ENCODE peak calls at places on chromosomes 7 and 10, in six cellular contexts. One of them, this sample, is unnamed.
A peak's percentile ranks its signal among the peaks of the same experiment; 100 is the strongest.

GRCh38 chr7:19565602-19566001 is 143.2 kb downstream of the POLR1F start:
- DNase-seq in H7: no peak
- DNase-seq in NCI-H460: no peak
- DNase-seq in mesenchymal stem cell: no peak
- DNase-seq in stimulated activated CD8-positive, alpha-beta memory T cell treated with anti-CD3 and anti-CD28 coated beads, Interleukin-4, amount 100 ng/mL, for 48 hours: no peak
- DNase-seq in left lobe of liver: no peak
- DNase-seq in this sample: no peak

GRCh38 chr7:2905500-2905899 is 61.4 kb upstream of the GNA12 start:
- DNase-seq in H7: no peak
- DNase-seq in NCI-H460: no peak
- DNase-seq in mesenchymal stem cell: no peak
- DNase-seq in stimulated activated CD8-positive, alpha-beta memory T cell treated with anti-CD3 and anti-CD28 coated beads, Interleukin-4, amount 100 ng/mL, for 48 hours: no peak
- DNase-seq in left lobe of liver: no peak
- DNase-seq in this sample: no peak

GRCh38 chr7:664402-664775 is 62.1 kb upstream of the DNAAF5 start:
- DNase-seq in H7: no peak
- DNase-seq in NCI-H460: no peak
- DNase-seq in mesenchymal stem cell: no peak
- DNase-seq in stimulated activated CD8-positive, alpha-beta memory T cell treated with anti-CD3 and anti-CD28 coated beads, Interleukin-4, amount 100 ng/mL, for 48 hours: no peak
- DNase-seq in left lobe of liver: no peak
- DNase-seq in this sample: no peak

GRCh38 chr10:12179616-12180015 is 16.1 kb downstream of the NUDT5 start:
- DNase-seq in H7: no peak
- DNase-seq in NCI-H460: no peak
- DNase-seq in mesenchymal stem cell: no peak
- DNase-seq in stimulated activated CD8-positive, alpha-beta memory T cell treated with anti-CD3 and anti-CD28 coated beads, Interleukin-4, amount 100 ng/mL, for 48 hours: no peak
- DNase-seq in left lobe of liver: no peak
- DNase-seq in this sample: no peak

GRCh38 chr10:119786117-119786769 is 60.4 kb downstream of the INPP5F start:
- DNase-seq in H7: peak; percentile 63
- DNase-seq in NCI-H460: no peak
- DNase-seq in mesenchymal stem cell: peak; percentile 81
- DNase-seq in stimulated activated CD8-positive, alpha-beta memory T cell treated with anti-CD3 and anti-CD28 coated beads, Interleukin-4, amount 100 ng/mL, for 48 hours: no peak
- DNase-seq in left lobe of liver: no peak
- DNase-seq in this sample: peak; percentile 82

GRCh38 chr10:24251547-24251946 is 42.6 kb downstream of the KIAA1217 start:
- DNase-seq in H7: peak; percentile 56
- DNase-seq in NCI-H460: no peak
- DNase-seq in mesenchymal stem cell: no peak
- DNase-seq in stimulated activated CD8-positive, alpha-beta memory T cell treated with anti-CD3 and anti-CD28 coated beads, Interleukin-4, amount 100 ng/mL, for 48 hours: no peak
- DNase-seq in left lobe of liver: no peak
- DNase-seq in this sample: no peak

GRCh38 chr7:5564894-5565293 is 141.3 kb upstream of the TNRC18 start:
- DNase-seq in H7: no peak
- DNase-seq in NCI-H460: no peak
- DNase-seq in mesenchymal stem cell: peak; percentile 77
- DNase-seq in stimulated activated CD8-positive, alpha-beta memory T cell treated with anti-CD3 and anti-CD28 coated beads, Interleukin-4, amount 100 ng/mL, for 48 hours: no peak
- DNase-seq in left lobe of liver: no peak
- DNase-seq in this sample: peak; percentile 12

GRCh38 chr10:62960416-62960815 is 144.2 kb upstream of the EGR2 start:
- DNase-seq in H7: no peak
- DNase-seq in NCI-H460: no peak
- DNase-seq in mesenchymal stem cell: peak; percentile 12
- DNase-seq in stimulated activated CD8-positive, alpha-beta memory T cell treated with anti-CD3 and anti-CD28 coated beads, Interleukin-4, amount 100 ng/mL, for 48 hours: no peak
- DNase-seq in left lobe of liver: no peak
- DNase-seq in this sample: peak; percentile 21

GRCh38 chr10:61939575-61940301 is 38.2 kb downstream of the ARID5B start:
- DNase-seq in H7: no peak
- DNase-seq in NCI-H460: no peak
- DNase-seq in mesenchymal stem cell: peak; percentile 79
- DNase-seq in stimulated activated CD8-positive, alpha-beta memory T cell treated with anti-CD3 and anti-CD28 coated beads, Interleukin-4, amount 100 ng/mL, for 48 hours: no peak
- DNase-seq in left lobe of liver: no peak
- DNase-seq in this sample: peak; percentile 89

GRCh38 chr7:151243411-151244155 is 4.9 kb downstream of the SMARCD3 start:
- DNase-seq in H7: peak; percentile 66
- DNase-seq in NCI-H460: no peak
- DNase-seq in mesenchymal stem cell: peak; percentile 10
- DNase-seq in stimulated activated CD8-positive, alpha-beta memory T cell treated with anti-CD3 and anti-CD28 coated beads, Interleukin-4, amount 100 ng/mL, for 48 hours: no peak
- DNase-seq in left lobe of liver: no peak
- DNase-seq in this sample: peak; percentile 22

GRCh38 chr10:122243560-122243959 is 27.5 kb upstream of the BTBD16 start:
- DNase-seq in H7: no peak
- DNase-seq in NCI-H460: no peak
- DNase-seq in mesenchymal stem cell: no peak
- DNase-seq in stimulated activated CD8-positive, alpha-beta memory T cell treated with anti-CD3 and anti-CD28 coated beads, Interleukin-4, amount 100 ng/mL, for 48 hours: no peak
- DNase-seq in left lobe of liver: no peak
- DNase-seq in this sample: no peak

GRCh38 chr7:100692578-100692961 is 1.5 kb downstream of the GIGYF1 start:
- DNase-seq in H7: no peak
- DNase-seq in NCI-H460: no peak
- DNase-seq in mesenchymal stem cell: no peak
- DNase-seq in stimulated activated CD8-positive, alpha-beta memory T cell treated with anti-CD3 and anti-CD28 coated beads, Interleukin-4, amount 100 ng/mL, for 48 hours: no peak
- DNase-seq in left lobe of liver: no peak
- DNase-seq in this sample: no peak

GRCh38 chr10:102375250-102375649 is 20.3 kb upstream of the NFKB2 start:
- DNase-seq in H7: peak; percentile 72
- DNase-seq in NCI-H460: no peak
- DNase-seq in mesenchymal stem cell: no peak
- DNase-seq in stimulated activated CD8-positive, alpha-beta memory T cell treated with anti-CD3 and anti-CD28 coated beads, Interleukin-4, amount 100 ng/mL, for 48 hours: no peak
- DNase-seq in left lobe of liver: no peak
- DNase-seq in this sample: no peak

GRCh38 chr7:142476077-142476476 is 218.2 kb upstream of the PRSS58 start:
- DNase-seq in H7: no peak
- DNase-seq in NCI-H460: no peak
- DNase-seq in mesenchymal stem cell: no peak
- DNase-seq in stimulated activated CD8-positive, alpha-beta memory T cell treated with anti-CD3 and anti-CD28 coated beads, Interleukin-4, amount 100 ng/mL, for 48 hours: no peak
- DNase-seq in left lobe of liver: no peak
- DNase-seq in this sample: no peak

GRCh38 chr7:106050002-106050742 is 61.9 kb downstream of the SYPL1 start:
- DNase-seq in H7: peak; percentile 65
- DNase-seq in NCI-H460: peak; percentile 23
- DNase-seq in mesenchymal stem cell: peak; percentile 83
- DNase-seq in stimulated activated CD8-positive, alpha-beta memory T cell treated with anti-CD3 and anti-CD28 coated beads, Interleukin-4, amount 100 ng/mL, for 48 hours: no peak
- DNase-seq in left lobe of liver: no peak
- DNase-seq in this sample: peak; percentile 83

GRCh38 chr10:1476106-1476803 is 261.1 kb downstream of the ADARB2 start:
- DNase-seq in H7: no peak
- DNase-seq in NCI-H460: no peak
- DNase-seq in mesenchymal stem cell: no peak
- DNase-seq in stimulated activated CD8-positive, alpha-beta memory T cell treated with anti-CD3 and anti-CD28 coated beads, Interleukin-4, amount 100 ng/mL, for 48 hours: no peak
- DNase-seq in left lobe of liver: no peak
- DNase-seq in this sample: no peak

GRCh38 chr10:132272767-132273090 is 35.0 kb downstream of the STK32C start:
- DNase-seq in H7: no peak
- DNase-seq in NCI-H460: no peak
- DNase-seq in mesenchymal stem cell: no peak
- DNase-seq in stimulated activated CD8-positive, alpha-beta memory T cell treated with anti-CD3 and anti-CD28 coated beads, Interleukin-4, amount 100 ng/mL, for 48 hours: no peak
- DNase-seq in left lobe of liver: no peak
- DNase-seq in this sample: no peak

GRCh38 chr10:110311357-110311949 is 6.7 kb upstream of the SMNDC1 start:
- DNase-seq in H7: peak; percentile 62
- DNase-seq in NCI-H460: peak; percentile 78
- DNase-seq in mesenchymal stem cell: peak; percentile 70
- DNase-seq in stimulated activated CD8-positive, alpha-beta memory T cell treated with anti-CD3 and anti-CD28 coated beads, Interleukin-4, amount 100 ng/mL, for 48 hours: peak; percentile 57
- DNase-seq in left lobe of liver: no peak
- DNase-seq in this sample: peak; percentile 66

GRCh38 chr7:122465296-122465695 is 160.7 kb upstream of the FEZF1 start:
- DNase-seq in H7: no peak
- DNase-seq in NCI-H460: no peak
- DNase-seq in mesenchymal stem cell: no peak
- DNase-seq in stimulated activated CD8-positive, alpha-beta memory T cell treated with anti-CD3 and anti-CD28 coated beads, Interleukin-4, amount 100 ng/mL, for 48 hours: no peak
- DNase-seq in left lobe of liver: no peak
- DNase-seq in this sample: no peak

GRCh38 chr10:6191569-6191968 is 11.2 kb upstream of the PFKFB3 start:
- DNase-seq in H7: no peak
- DNase-seq in NCI-H460: no peak
- DNase-seq in mesenchymal stem cell: no peak
- DNase-seq in stimulated activated CD8-positive, alpha-beta memory T cell treated with anti-CD3 and anti-CD28 coated beads, Interleukin-4, amount 100 ng/mL, for 48 hours: no peak
- DNase-seq in left lobe of liver: no peak
- DNase-seq in this sample: no peak

GRCh38 chr10:44385423-44385725 is 477 bp upstream of the CXCL12 start:
- DNase-seq in H7: peak; percentile 76
- DNase-seq in NCI-H460: no peak
- DNase-seq in mesenchymal stem cell: no peak
- DNase-seq in stimulated activated CD8-positive, alpha-beta memory T cell treated with anti-CD3 and anti-CD28 coated beads, Interleukin-4, amount 100 ng/mL, for 48 hours: no peak
- DNase-seq in left lobe of liver: no peak
- DNase-seq in this sample: no peak

GRCh38 chr7:17301491-17302101 is 3.1 kb downstream of the AHR start:
- DNase-seq in H7: no peak
- DNase-seq in NCI-H460: peak; percentile 51
- DNase-seq in mesenchymal stem cell: peak; percentile 68
- DNase-seq in stimulated activated CD8-positive, alpha-beta memory T cell treated with anti-CD3 and anti-CD28 coated beads, Interleukin-4, amount 100 ng/mL, for 48 hours: peak; percentile 68
- DNase-seq in left lobe of liver: no peak
- DNase-seq in this sample: peak; percentile 67